ENCODE peak calls at places on chromosomes 13 and 19, in four cellular contexts. D is HepG2, R is GM12878, X is K562. H is an unnamed sample.

GRCh38 chr13:24251525-24251924 is 57.9 kb upstream of the C1QTNF9 start:
- DNase-seq in D (no peak), R (no peak), X (no peak), H (no peak)

GRCh38 chr19:13208131-13208963 is 58.1 kb downstream of the IER2 start:
- DNase-seq in D (no peak), R (peak), X (no peak), H (no peak)

GRCh38 chr19:5192568-5192967 is 148.0 kb downstream of the PTPRS start:
- DNase-seq in D (no peak), R (no peak), X (no peak), H (no peak)

GRCh38 chr13:42364613-42365000 is 92.7 kb downstream of the AKAP11 start:
- DNase-seq in D (no peak), R (no peak), X (no peak), H (no peak)

GRCh38 chr13:114222461-114222968 is 12.2 kb upstream of the CDC16 start:
- DNase-seq in D (peak), R (no peak), X (peak), H (no peak)

GRCh38 chr19:17405250-17406038 is at the start of gene BST2:
- DNase-seq in D (peak), R (peak), X (peak), H (peak)

GRCh38 chr19:55452381-55453325 is 8.8 kb downstream of the ISOC2 start:
- DNase-seq in D (peak), R (no peak), X (peak), H (peak)

GRCh38 chr13:50940509-50940908 is 30.9 kb downstream of the RNASEH2B start:
- DNase-seq in D (peak), R (no peak), X (no peak), H (no peak)

GRCh38 chr19:1650627-1651009 is 1.8 kb downstream of the TCF3 start:
- DNase-seq in D (no peak), R (no peak), X (no peak), H (peak)

GRCh38 chr13:98697833-98698232 is 54.6 kb downstream of the SLC15A1 start:
- DNase-seq in D (no peak), R (no peak), X (no peak), H (no peak)
- TF ChIP-seq REST in D (no peak), R (no peak), X (no peak), H (no peak)

GRCh38 chr19:45320997-45321775 is 1.5 kb downstream of the CKM start:
- DNase-seq in D (no peak), R (no peak), X (no peak), H (no peak)
- TF ChIP-seq MXI1 in D (no peak), R (no peak), X (no peak), H (no peak)

DNA sequence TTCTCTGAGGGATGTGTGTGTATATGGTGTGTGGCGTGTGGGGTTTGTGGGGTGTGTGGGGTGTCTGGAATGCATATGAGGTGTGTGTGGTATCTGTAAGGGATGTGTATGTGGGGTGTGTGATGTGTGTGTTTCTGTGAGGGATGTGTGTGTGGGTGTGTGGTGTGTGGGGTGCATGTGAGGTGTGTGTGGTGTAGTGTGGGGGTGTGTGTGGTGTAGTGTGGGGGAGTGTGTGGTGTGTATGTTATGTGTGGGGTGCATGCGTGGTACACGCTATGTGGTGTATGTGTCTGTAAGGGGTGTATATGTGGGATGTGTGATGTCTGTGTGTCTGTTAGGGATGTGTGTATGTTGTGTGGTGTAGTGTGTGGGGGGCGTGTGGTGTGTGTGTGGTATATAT is 300.0 kb downstream of the FGF9 start:
- DNase-seq in D (no peak), R (no peak), X (no peak), H (no peak)
- TF ChIP-seq REST in D (no peak), R (no peak), X (no peak), H (no peak)

DNA sequence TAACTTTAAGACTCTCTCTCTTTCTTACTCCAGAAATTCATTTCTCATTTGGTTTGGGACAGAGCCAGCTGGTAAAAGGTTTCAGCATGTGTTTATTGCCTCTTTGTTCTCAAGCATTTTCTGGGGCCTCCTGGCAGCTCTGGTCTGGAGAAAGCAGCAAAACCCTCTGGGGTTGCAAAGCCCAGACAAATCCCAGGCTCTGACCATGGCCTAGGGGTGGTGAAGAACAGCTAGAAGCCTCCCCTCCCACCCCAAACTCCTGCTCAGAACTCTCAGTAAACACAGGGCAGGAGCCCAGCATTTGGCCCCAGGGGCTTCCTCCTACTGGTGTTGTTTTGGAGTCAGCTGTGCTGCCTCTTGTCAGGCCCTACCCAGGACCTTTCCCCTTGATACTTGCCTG is 124.2 kb upstream of the SERP2 start:
- DNase-seq in D (no peak), R (no peak), X (no peak), H (no peak)
- TF ChIP-seq MXI1 in D (no peak), R (no peak), X (no peak), H (no peak)

GRCh38 chr13:59743195-59743594 is 420.5 kb downstream of the DIAPH3 start:
- DNase-seq in D (no peak), R (no peak), X (no peak), H (no peak)

GRCh38 chr13:59744747-59745394 is 418.9 kb downstream of the DIAPH3 start:
- DNase-seq in D (no peak), R (no peak), X (no peak), H (no peak)

GRCh38 chr13:59745395-59745788 is 418.3 kb downstream of the DIAPH3 start:
- DNase-seq in D (peak), R (no peak), X (no peak), H (no peak)

GRCh38 chr13:59747529-59747928 is 416.2 kb downstream of the DIAPH3 start:
- DNase-seq in D (peak), R (no peak), X (no peak), H (no peak)

GRCh38 chr13:59746291-59746962 is 417.3 kb downstream of the DIAPH3 start:
- DNase-seq in D (no peak), R (no peak), X (no peak), H (no peak)
- TF ChIP-seq REST in D (no peak), R (no peak), X (no peak), H (no peak)

GRCh38 chr13:79919109-79919508 is 421.8 kb downstream of the SPRY2 start:
- DNase-seq in D (no peak), R (no peak), X (no peak), H (no peak)

GRCh38 chr13:79915386-79915785 is 425.5 kb downstream of the SPRY2 start:
- DNase-seq in D (no peak), R (no peak), X (no peak), H (peak)

GRCh38 chr13:79917628-79918027 is 423.3 kb downstream of the SPRY2 start:
- DNase-seq in D (no peak), R (no peak), X (no peak), H (no peak)

GRCh38 chr13:79913141-79913827 is 427.6 kb downstream of the SPRY2 start:
- DNase-seq in D (no peak), R (no peak), X (no peak), H (no peak)

GRCh38 chr13:79918620-79919019 is 422.3 kb downstream of the SPRY2 start:
- DNase-seq in D (no peak), R (no peak), X (no peak), H (no peak)
- TF ChIP-seq MXI1 in D (no peak), R (no peak), X (no peak), H (no peak)